ENCODE peak calls at places on chromosome 16, in six cellular contexts. V is upper lobe of left lung, K is K562, X is HepG2, G is A549, E is GM12878. B is an unnamed sample.
A peak's percentile ranks its signal among the peaks of the same experiment; 100 is the strongest.

GRCh38 chr16:8928467-8928957 is 35.2 kb downstream of the USP7 start:
- ATAC-seq in V (peak; percentile 69), K (no peak), X (no peak), G (no peak), E (peak; percentile 61), B (peak; percentile 28)

GRCh38 chr16:49455991-49456745 is 82.6 kb downstream of the C16orf78 start:
- ATAC-seq in V (no peak), K (no peak), X (no peak), G (no peak), E (no peak), B (no peak)

GRCh38 chr16:27721548-27722265 is 171.8 kb downstream of the KATNIP start:
- ATAC-seq in V (peak; percentile 89), K (peak; percentile 31), X (peak; percentile 25), G (no peak), E (no peak), B (peak; percentile 93)

GRCh38 chr16:81431554-81432353 is 12.9 kb upstream of the CMIP start:
- ATAC-seq in V (peak; percentile 95), K (peak; percentile 67), X (peak; percentile 84), G (peak; percentile 88), E (peak; percentile 83), B (peak; percentile 89)

GRCh38 chr16:23141959-23142740 is 7.1 kb downstream of the USP31 start:
- ATAC-seq in V (no peak), K (peak; percentile 56), X (peak; percentile 90), G (no peak), E (no peak), B (peak; percentile 82)

GRCh38 chr16:87765776-87766484 is at the start of gene KLHDC4:
- ATAC-seq in V (peak; percentile 97), K (peak; percentile 91), X (peak; percentile 90), G (peak; percentile 95), E (peak; percentile 90), B (peak; percentile 93)

GRCh38 chr16:84359326-84359725 is 9.0 kb upstream of the ATP2C2 start:
- ATAC-seq in V (no peak), K (no peak), X (no peak), G (no peak), E (no peak), B (no peak)

GRCh38 chr16:67667434-67667816 is 811 bp downstream of the C16orf86 start:
- ATAC-seq in V (no peak), K (no peak), X (peak; percentile 12), G (no peak), E (no peak), B (no peak)

GRCh38 chr16:49557070-49557446 is 183.5 kb downstream of the C16orf78 start:
- ATAC-seq in V (no peak), K (no peak), X (peak; percentile 57), G (no peak), E (no peak), B (no peak)

GRCh38 chr16:24289301-24289700 is 33.2 kb downstream of the CACNG3 start:
- ATAC-seq in V (no peak), K (no peak), X (no peak), G (no peak), E (no peak), B (no peak)

GRCh38 chr16:30113711-30114333 is 485 bp upstream of the GDPD3 start:
- ATAC-seq in V (no peak), K (peak; percentile 22), X (no peak), G (peak; percentile 7), E (no peak), B (peak; percentile 14)

GRCh38 chr16:49183911-49184310 is 97.7 kb downstream of the CBLN1 start:
- ATAC-seq in V (no peak), K (peak; percentile 81), X (peak; percentile 93), G (no peak), E (peak; percentile 77), B (no peak)

GRCh38 chr16:12685806-12686205 is 117.9 kb downstream of the CPPED1 start:
- ATAC-seq in V (peak; percentile 69), K (peak; percentile 66), X (no peak), G (no peak), E (no peak), B (no peak)

GRCh38 chr16:12690024-12690423 is 113.7 kb downstream of the CPPED1 start:
- ATAC-seq in V (no peak), K (no peak), X (no peak), G (no peak), E (no peak), B (no peak)

DNA sequence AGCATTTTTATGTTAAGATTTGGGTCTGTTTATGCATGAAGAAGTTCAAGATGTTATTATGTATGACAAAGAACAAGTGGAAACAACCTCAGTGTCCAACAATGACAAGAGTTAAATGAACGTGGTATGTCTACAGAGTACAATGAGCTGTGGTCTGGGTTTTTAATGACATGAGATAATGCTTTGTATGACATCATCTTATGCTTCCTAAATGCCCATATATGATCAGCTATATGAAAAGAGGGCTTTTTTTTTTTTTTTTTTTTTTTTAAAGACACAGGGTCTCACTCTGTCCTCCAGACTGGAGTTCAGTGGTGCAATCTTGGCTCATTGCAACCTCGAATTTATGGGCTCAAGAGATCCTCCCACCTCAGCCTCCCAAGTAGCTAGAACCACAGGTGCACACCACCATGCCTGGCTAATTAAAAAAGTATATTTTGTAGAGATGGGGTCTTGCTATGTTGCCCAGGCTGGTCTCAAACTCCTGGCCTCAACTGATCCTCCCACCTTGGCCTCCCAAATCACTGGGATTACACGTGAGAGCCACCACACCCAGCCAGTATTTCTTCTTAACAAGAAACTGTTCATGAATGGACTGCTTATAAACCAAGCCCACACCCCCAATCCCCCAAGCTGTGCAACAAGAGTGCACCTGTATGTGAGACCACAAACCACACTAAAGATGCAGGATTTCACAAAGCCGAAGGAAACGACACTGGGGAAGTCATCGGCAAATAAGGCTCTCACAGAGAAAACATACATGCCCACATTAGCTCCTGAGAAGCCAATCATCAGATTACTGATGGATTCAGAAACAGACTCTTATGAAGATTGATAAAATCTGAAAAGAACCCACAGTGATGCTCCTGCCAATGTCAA is 114.5 kb downstream of the CPPED1 start:
- ATAC-seq in V (no peak), K (no peak), X (no peak), G (no peak), E (peak; percentile 75), B (no peak)
- TF ChIP-seq EP300 in V (no peak), K (no peak), X (no peak), G (no peak), E (no peak), B (no peak)

DNA sequence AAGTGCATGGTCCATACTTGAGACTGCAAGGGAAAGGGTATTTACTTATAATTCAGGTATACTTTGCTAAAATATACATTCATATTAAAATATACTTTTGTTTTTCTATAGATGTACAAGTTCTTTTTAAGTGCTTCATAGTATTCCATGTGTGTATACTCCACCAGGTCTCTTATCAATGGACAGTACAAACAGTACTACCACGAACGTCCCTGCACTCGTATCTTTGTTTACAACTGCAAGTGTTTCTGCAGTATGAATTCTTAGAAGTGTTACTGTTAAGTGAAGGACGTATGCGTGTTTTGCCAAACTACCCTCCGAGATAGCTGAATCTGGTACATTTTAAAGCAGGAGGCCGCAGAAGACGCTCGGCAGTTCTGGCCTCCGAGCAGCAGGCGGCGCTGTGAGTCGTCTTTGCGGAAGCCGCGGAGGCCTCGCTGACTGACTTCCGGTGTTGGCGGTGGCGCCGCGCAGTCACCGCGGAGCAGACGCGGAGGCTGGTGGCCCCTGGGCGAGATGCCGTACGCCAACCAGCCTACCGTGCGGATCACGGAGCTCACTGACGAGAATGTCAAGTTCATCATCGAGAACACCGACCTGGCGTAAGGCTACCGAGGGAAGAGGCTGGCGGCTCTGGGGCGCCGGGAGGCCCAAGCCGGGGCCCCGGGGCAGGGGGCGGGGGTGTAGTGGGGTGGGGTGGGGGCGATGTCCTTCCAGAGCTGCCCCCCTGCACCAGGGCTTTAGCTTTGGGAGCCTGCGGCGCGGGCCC is at the start of gene POLR2C:
- ATAC-seq in V (peak; percentile 98), K (peak; percentile 98), X (peak; percentile 97), G (peak; percentile 93), E (peak; percentile 98), B (peak; percentile 94)
- TF ChIP-seq EP300 in V (no peak), K (peak; percentile 27), X (peak; percentile 57), G (no peak), E (no peak), B (no peak)

GRCh38 chr16:1705688-1706385 is at the start of gene MAPK8IP3:
- ATAC-seq in V (peak; percentile 97), K (peak; percentile 84), X (peak; percentile 90), G (peak; percentile 88), E (peak; percentile 93), B (peak; percentile 96)
- TF ChIP-seq EP300 in V (no peak), K (no peak), X (no peak), G (no peak), E (peak; percentile 40), B (no peak)

GRCh38 chr16:85554791-85555548 is 58.2 kb upstream of the GSE1 start:
- ATAC-seq in V (peak; percentile 66), K (peak; percentile 50), X (no peak), G (peak; percentile 25), E (peak; percentile 13), B (peak; percentile 27)
- TF ChIP-seq EP300 in V (no peak), K (peak; percentile 91), X (no peak), G (no peak), E (no peak), B (no peak)

B was measured in gastroesophageal sphincter.